ENCODE peak calls at places on chromosomes 3 and 15, in four cellular contexts. Y is CD8-positive, alpha-beta T cell; G is neural crest cell; V is colonic mucosa. J is an unnamed sample.

GRCh38 chr3:158313344-158313927 is 203.5 kb downstream of the RSRC1 start:
- DNase-seq in V (no peak), Y (no peak), G (no peak), J (no peak)

GRCh38 chr3:77204788-77205187 is 164.9 kb downstream of the ROBO2 start:
- DNase-seq in V (no peak), G (no peak), Y (no peak), J (no peak)

GRCh38 chr3:71087109-71088018 is 496.2 kb downstream of the FOXP1 start:
- DNase-seq in Y (no peak), V (no peak), G (no peak), J (peak; percentile 21)

GRCh38 chr15:79332824-79333510 is 22.1 kb downstream of the TMED3 start:
- DNase-seq in G (no peak), Y (no peak), V (no peak), J (no peak)

GRCh38 chr15:77568960-77569646 is 63.6 kb downstream of the LINGO1 start:
- DNase-seq in Y (no peak), V (no peak), G (no peak), J (no peak)

GRCh38 chr15:101151286-101151685 is 100.6 kb downstream of the CHSY1 start:
- DNase-seq in G (no peak), Y (no peak), V (no peak), J (no peak)

GRCh38 chr3:38128303-38128655 is 8.6 kb downstream of the ACAA1 start:
- DNase-seq in V (no peak), G (no peak), Y (no peak), J (no peak)

GRCh38 chr3:178189854-178190253 is 346.4 kb upstream of the KCNMB2 start:
- DNase-seq in Y (no peak), V (no peak), G (no peak), J (no peak)

GRCh38 chr3:1955750-1956149 is 142.9 kb upstream of the CNTN4 start:
- DNase-seq in Y (no peak), V (no peak), G (no peak), J (no peak)

GRCh38 chr3:151421956-151422355 is 37.4 kb upstream of the P2RY12 start:
- DNase-seq in G (no peak), Y (no peak), V (no peak), J (no peak)

GRCh38 chr15:98541519-98541918 is 106.8 kb upstream of the IGF1R start:
- DNase-seq in G (no peak), V (no peak), Y (no peak), J (no peak)

GRCh38 chr3:127426444-127427168 is 138.8 kb upstream of the PRR20G start:
- DNase-seq in V (no peak), G (peak; percentile 45), Y (no peak), J (no peak)

GRCh38 chr15:36177590-36178281 is 401.7 kb upstream of the CDIN1 start:
- DNase-seq in V (no peak), Y (no peak), G (no peak), J (no peak)

GRCh38 chr3:190886945-190887344 is 24.5 kb upstream of the GMNC start:
- DNase-seq in G (no peak), Y (no peak), V (no peak), J (no peak)

GRCh38 chr3:50617096-50617791 is at the start of gene MAPKAPK3:
- DNase-seq in V (peak; percentile 71), G (peak; percentile 8), Y (no peak), J (no peak)

GRCh38 chr15:62137216-62137884 is 27.7 kb downstream of the C2CD4B start:
- DNase-seq in G (no peak), V (no peak), Y (no peak), J (no peak)

GRCh38 chr3:49523756-49524747 is 30.2 kb upstream of the BSN start:
- DNase-seq in G (no peak), V (no peak), Y (no peak), J (no peak)

GRCh38 chr3:190514163-190515153 is 573 bp downstream of the IL1RAP start:
- DNase-seq in V (peak; percentile 39), Y (peak; percentile 17), G (peak; percentile 17), J (peak; percentile 7)

GRCh38 chr15:20356444-20357138 is 185.0 kb downstream of the GOLGA6L6 start:
- DNase-seq in V (no peak), Y (peak; percentile 84), G (no peak), J (peak; percentile 85)

GRCh38 chr3:119388577-119388976 is 74.8 kb downstream of the TMEM39A start:
- DNase-seq in G (no peak), Y (no peak), V (no peak), J (no peak)

GRCh38 chr3:71269896-71270295 is 313.6 kb downstream of the FOXP1 start:
- DNase-seq in G (no peak), Y (peak; percentile 7), V (no peak), J (peak; percentile 19)

GRCh38 chr3:45212095-45212468 is 14.0 kb downstream of the TMEM158 start:
- DNase-seq in G (no peak), Y (no peak), V (no peak), J (no peak)

GRCh38 chr3:189353988-189354735 is 182.4 kb downstream of the TPRG1 start:
- DNase-seq in Y (no peak), G (no peak), V (peak; percentile 33), J (no peak)

DNA sequence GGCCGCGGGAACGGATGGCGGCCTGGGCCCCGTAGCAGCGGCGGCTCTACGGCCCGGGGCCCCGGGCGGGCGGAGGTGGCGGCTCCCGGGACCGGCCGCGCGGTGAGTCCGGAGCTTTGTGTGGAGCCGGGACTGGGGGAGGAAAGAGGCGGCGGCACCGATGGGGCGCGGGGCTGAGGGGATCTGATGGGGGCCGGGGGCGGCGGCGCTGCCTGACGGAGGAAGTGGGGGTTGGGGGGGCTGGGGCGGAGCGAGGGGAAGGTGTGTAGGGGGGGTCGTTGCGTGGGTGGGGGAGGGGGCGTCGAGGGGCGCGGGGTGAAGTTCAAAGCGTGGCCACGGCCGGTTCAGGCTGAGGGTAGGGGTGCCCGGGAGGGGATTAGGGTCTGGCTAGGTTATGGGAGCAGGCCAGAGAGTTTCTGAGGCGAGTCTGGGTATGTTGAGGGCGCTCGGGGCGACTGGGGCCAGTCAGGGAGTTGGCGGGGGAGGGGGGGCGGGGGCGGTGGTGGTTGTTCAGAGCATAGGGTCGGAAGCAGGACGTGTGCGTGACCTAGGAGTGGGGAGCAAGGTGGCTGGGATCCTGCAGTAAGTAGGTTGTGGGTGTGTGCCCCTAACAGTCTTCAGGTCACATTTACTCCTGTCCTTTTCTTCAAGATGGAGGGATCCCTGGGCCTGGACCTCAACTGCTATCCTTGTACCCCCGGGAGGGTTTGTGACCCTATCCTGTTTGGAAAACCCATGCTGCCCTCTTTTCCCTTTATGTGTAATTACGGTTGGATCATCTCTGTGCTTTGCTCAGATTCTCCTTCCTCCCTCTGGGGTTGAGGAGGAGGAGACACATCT is 579 bp downstream of the ZNF609 start:
- DNase-seq in V (peak; percentile 61), Y (peak; percentile 12), G (no peak), J (no peak)
- TF ChIP-seq CTCF in V (no peak), Y (no peak), G (no peak), J (no peak)

DNA sequence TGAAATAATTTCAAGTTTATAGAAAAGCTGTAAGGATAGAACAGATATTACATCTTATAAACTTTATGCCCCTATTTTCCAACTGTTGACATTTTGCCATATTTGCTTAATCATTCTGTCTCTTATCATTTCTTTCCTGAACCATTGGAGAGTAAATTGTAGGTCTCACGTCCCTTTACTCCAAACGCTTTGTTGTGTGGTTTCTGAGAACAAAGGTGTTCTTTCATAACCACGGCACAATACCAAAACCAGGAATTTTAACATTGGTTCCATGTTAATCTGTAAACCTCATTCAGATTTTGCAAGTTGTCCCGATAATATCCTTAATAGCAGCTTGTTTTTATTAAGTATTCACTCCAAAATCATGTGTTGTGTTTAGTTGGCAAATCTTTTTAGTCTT is 134.8 kb downstream of the AKAP13 start:
- DNase-seq in Y (no peak), G (no peak), V (no peak), J (no peak)
- TF ChIP-seq CTCF in Y (no peak), G (no peak), V (no peak), J (no peak)

DNA sequence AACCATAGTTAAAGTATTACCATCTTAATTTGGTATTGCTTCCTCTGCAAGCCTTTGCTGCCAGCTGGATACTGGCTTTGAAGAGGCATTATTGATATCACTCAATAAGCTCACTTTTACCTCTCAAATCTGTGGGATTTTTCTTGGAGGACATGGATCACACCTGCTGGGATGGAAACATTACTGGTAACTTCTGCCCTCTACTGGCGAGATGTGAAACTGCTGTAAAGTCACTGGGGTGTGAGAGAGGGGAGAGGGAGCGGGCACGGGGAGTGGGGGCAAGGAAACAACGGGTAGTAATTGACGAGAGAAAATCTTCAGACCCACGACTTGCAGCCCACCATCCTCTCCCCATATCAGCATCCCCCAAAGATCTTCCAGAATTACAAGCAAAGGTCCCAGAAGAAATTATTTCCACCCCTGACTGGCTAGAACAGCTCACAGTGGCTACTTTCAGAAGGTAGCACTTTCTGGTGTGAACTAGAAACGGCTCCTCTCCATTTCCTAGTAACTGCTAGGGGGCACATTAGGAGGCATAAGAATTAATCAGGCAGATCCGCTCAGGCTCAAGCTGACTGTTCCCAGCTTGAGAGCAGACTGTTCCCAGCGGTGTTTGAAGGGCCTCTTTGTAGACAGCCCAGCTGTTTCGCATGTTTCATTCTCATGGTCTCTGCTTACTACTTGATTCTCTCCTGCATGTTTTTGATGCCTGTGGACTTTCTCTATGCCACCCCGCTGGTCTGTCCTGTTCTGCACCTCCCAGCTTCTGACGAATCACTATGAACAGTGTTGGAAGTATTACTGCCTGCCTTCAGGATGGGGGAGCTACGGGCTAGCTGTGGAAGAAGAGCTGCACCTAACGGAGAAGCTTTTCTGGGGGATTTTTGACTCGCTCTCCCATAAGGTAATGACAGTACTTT is 230.3 kb upstream of the CHRM5 start:
- DNase-seq in G (peak; percentile 57), Y (no peak), V (peak; percentile 52), J (no peak)
- TF ChIP-seq CTCF in G (peak; percentile 79), Y (peak; percentile 79), V (peak; percentile 68), J (peak; percentile 69)

GRCh38 chr3:173733029-173733652 is 335.6 kb downstream of the NLGN1 start:
- DNase-seq in G (no peak), Y (no peak), V (no peak), J (no peak)
- TF ChIP-seq CTCF in G (peak; percentile 74), Y (no peak), V (no peak), J (no peak)

DNA sequence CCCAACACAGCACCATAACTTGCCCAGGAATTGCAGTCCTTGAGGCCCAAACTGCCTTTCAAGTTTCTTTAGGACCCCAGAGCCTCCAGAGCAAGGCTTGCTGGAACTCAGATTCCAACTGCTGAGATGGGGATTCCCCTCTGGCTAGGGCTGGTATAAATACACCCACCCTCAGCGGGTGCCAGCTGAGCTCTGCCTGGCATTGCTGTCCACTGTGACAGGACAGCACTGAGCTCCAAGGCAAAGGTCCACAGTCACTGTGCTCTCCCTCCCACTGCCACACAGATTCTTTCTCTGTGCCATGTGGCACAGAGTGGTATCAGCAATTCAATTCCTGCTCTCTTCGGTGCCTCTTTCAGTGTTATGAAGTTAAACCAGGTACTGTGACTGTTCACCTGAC is 304.2 kb upstream of the LMCD1 start:
- DNase-seq in Y (no peak), V (no peak), G (no peak), J (no peak)
- TF ChIP-seq CTCF in Y (no peak), V (no peak), G (no peak), J (no peak)

GRCh38 chr3:176755552-176755951 is 441.7 kb downstream of the TBL1XR1 start:
- DNase-seq in Y (no peak), V (no peak), G (no peak), J (no peak)
- TF ChIP-seq CTCF in Y (no peak), V (no peak), G (no peak), J (no peak)